ENCODE peak calls at places on chromosomes 1 and 21, in eight cellular contexts. P is GM23248, G is fibroblast of lung, L is spleen, W is neural progenitor cell, J is SJSA1, R is cardiac muscle cell, F is HCT116. X is an unnamed sample. For H3K4me1, the result is how much of the 10 kb centered on the place peaks cover.

GRCh38 chr1:30187413-30188023 is 535.9 kb downstream of the MATN1 start:
- DNase-seq in P (no peak), G (no peak), L (no peak), W (no peak), J (no peak), R (no peak), F (no peak), X (no peak)

GRCh38 chr1:14138135-14138506 is 438.1 kb downstream of the PRDM2 start:
- DNase-seq in P (peak), G (no peak), L (no peak), W (no peak), J (no peak), R (no peak), F (no peak), X (no peak)

GRCh38 chr1:37930246-37931142 is 16.4 kb downstream of the INPP5B start:
- DNase-seq in P (peak), G (no peak), L (no peak), W (no peak), J (no peak), R (peak), F (no peak), X (no peak)

GRCh38 chr1:21881250-21881649 is 55.9 kb downstream of the HSPG2 start:
- DNase-seq in P (no peak), G (no peak), L (no peak), W (no peak), J (no peak), R (no peak), F (no peak), X (no peak)

GRCh38 chr1:20082772-20083171 is 12.8 kb downstream of the PLA2G5 start:
- DNase-seq in P (no peak), G (no peak), L (no peak), W (no peak), J (no peak), R (no peak), F (no peak), X (no peak)

GRCh38 chr1:30635386-30635975 is 87.9 kb downstream of the MATN1 start:
- DNase-seq in P (no peak), G (no peak), L (no peak), W (no peak), J (no peak), R (no peak), F (no peak), X (no peak)

GRCh38 chr1:107153033-107153432 is 12.2 kb downstream of the NTNG1 start:
- DNase-seq in P (no peak), G (no peak), L (no peak), W (no peak), J (no peak), R (no peak), F (no peak), X (no peak)

GRCh38 chr1:158329807-158330206 is 1.5 kb downstream of the CD1B start:
- DNase-seq in P (peak), G (no peak), L (no peak), W (peak), J (no peak), R (peak), F (no peak), X (no peak)

GRCh38 chr1:26994772-26995625 is 1.5 kb downstream of the TRNP1 start:
- DNase-seq in P (peak), G (no peak), L (no peak), W (no peak), J (no peak), R (no peak), F (no peak), X (no peak)

GRCh38 chr1:202283379-202283844 is 58.3 kb downstream of the UBE2T start:
- DNase-seq in P (peak), G (peak), L (peak), W (no peak), J (peak), R (peak), F (peak), X (peak)

GRCh38 chr1:227766653-227767277 is 31.5 kb downstream of the SNAP47 start:
- DNase-seq in P (no peak), G (no peak), L (peak), W (no peak), J (no peak), R (no peak), F (no peak), X (no peak)

GRCh38 chr1:27831568-27832410 is 1.2 kb downstream of the PPP1R8 start:
- DNase-seq in P (peak), G (no peak), L (no peak), W (peak), J (no peak), R (peak), F (peak), X (no peak)

GRCh38 chr1:2098301-2098698 is 48.1 kb downstream of the PRKCZ start:
- DNase-seq in P (no peak), G (no peak), L (no peak), W (no peak), J (no peak), R (no peak), F (no peak), X (no peak)

GRCh38 chr1:159868766-159869165 is 6.3 kb upstream of the VSIG8 start:
- DNase-seq in P (no peak), G (no peak), L (no peak), W (no peak), J (no peak), R (no peak), F (no peak), X (no peak)

GRCh38 chr21:37225440-37225839 is 41.7 kb downstream of the VPS26C start:
- DNase-seq in P (no peak), G (no peak), L (no peak), W (no peak), J (no peak), R (no peak), F (no peak), X (no peak)

GRCh38 chr1:64251971-64252370 is 48.5 kb downstream of the UBE2U start:
- DNase-seq in P (peak), G (no peak), L (no peak), W (peak), J (no peak), R (no peak), F (no peak), X (no peak)

GRCh38 chr1:11337536-11338350 is 64.7 kb downstream of the UBIAD1 start:
- DNase-seq in P (peak), G (peak), L (peak), W (peak), J (peak), R (peak), F (peak), X (peak)

GRCh38 chr1:205042911-205043806 is at the start of gene CNTN2:
- DNase-seq in P (peak), G (no peak), L (no peak), W (peak), J (no peak), R (no peak), F (no peak), X (peak)

GRCh38 chr21:43005635-43006034 is 31.3 kb downstream of the PKNOX1 start:
- DNase-seq in P (no peak), G (no peak), L (peak), W (no peak), J (no peak), R (no peak), F (no peak), X (no peak)

GRCh38 chr21:42081931-42082381 is 10.8 kb downstream of the UMODL1 start:
- DNase-seq in P (no peak), G (no peak), L (no peak), W (no peak), J (no peak), R (no peak), F (no peak), X (no peak)

GRCh38 chr1:160460683-160461287 is 60.4 kb downstream of the VANGL2 start:
- DNase-seq in P (no peak), G (no peak), L (no peak), W (no peak), J (peak), R (no peak), F (no peak), X (no peak)

GRCh38 chr1:46363121-46363520 is 22.5 kb downstream of the NSUN4 start:
- DNase-seq in P (no peak), G (no peak), L (no peak), W (peak), J (no peak), R (no peak), F (no peak), X (no peak)

GRCh38 chr1:220786337-220787068 is at the start of gene MTARC1:
- DNase-seq in P (peak), G (peak), L (peak), W (peak), J (no peak), R (peak), F (no peak), X (peak)

GRCh38 chr1:184911103-184911502 is 63.2 kb downstream of the NIBAN1 start:
- DNase-seq in P (peak), G (peak), L (no peak), W (no peak), J (no peak), R (peak), F (no peak), X (no peak)

GRCh38 chr1:44553127-44553758 is 121.0 kb downstream of the TMEM53 start:
- DNase-seq in P (peak), G (no peak), L (no peak), W (no peak), J (no peak), R (no peak), F (peak), X (no peak)

GRCh38 chr1:30692948-30693301 is 30.5 kb downstream of the MATN1 start:
- DNase-seq in P (no peak), G (no peak), L (no peak), W (no peak), J (no peak), R (no peak), F (no peak), X (no peak)

GRCh38 chr1:89546082-89546889 is 21.7 kb downstream of the LRRC8B start:
- DNase-seq in P (peak), G (no peak), L (no peak), W (no peak), J (peak), R (peak), F (no peak), X (no peak)
- H3K4me1 ChIP-seq in P (under half), G (under half), L (under half), W (under half), J (under half), R (under half), F (under half), X (under half)

GRCh38 chr1:18922848-18923475 is 20.6 kb upstream of the ALDH4A1 start:
- DNase-seq in P (no peak), G (no peak), L (no peak), W (no peak), J (no peak), R (no peak), F (no peak), X (peak)
- H3K27ac ChIP-seq in P (peak), G (peak), L (peak), W (no peak), J (peak), R (peak), F (peak), X (peak)

DNA sequence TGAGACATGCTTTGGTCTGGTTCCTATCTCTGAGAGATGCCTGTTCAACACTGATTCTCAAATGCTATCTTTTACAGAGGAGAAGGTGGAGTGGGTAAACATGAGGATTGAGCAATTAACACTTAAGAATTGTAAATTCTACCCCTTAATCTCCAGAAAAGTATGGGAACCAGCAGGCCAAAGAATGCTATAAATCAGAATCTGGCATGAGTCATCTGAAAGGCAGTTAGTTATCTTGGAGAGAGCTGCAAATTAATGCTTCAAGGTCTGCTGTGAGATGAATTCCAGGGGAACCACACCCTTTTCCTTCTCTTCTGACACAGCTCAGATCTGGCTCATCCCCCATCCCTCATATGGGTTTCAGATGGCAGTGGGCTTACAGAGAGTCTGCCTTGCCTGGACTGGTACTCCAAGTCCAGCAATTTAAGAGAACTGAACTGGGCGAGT is 5.2 kb downstream of the S100A10 start:
- DNase-seq in P (peak), G (peak), L (no peak), W (no peak), J (peak), R (peak), F (peak), X (peak)
- H3K4me3 ChIP-seq in P (peak), G (peak), L (no peak), W (no peak), J (no peak), R (no peak), F (peak), X (no peak)

GRCh38 chr1:154186177-154186576 is 5.7 kb downstream of the TPM3 start:
- DNase-seq in P (peak), G (peak), L (no peak), W (peak), J (no peak), R (peak), F (peak), X (peak)

GRCh38 chr1:154182342-154183044 is 9.4 kb downstream of the TPM3 start:
- DNase-seq in P (peak), G (peak), L (peak), W (peak), J (peak), R (peak), F (peak), X (peak)

GRCh38 chr1:154179951-154180687 is 11.8 kb downstream of the TPM3 start:
- DNase-seq in P (no peak), G (no peak), L (peak), W (peak), J (no peak), R (no peak), F (no peak), X (no peak)

GRCh38 chr1:154181944-154182341 is 10.0 kb downstream of the TPM3 start:
- DNase-seq in P (no peak), G (no peak), L (no peak), W (no peak), J (no peak), R (no peak), F (no peak), X (no peak)

GRCh38 chr1:154183045-154183968 is 8.6 kb downstream of the TPM3 start:
- DNase-seq in P (peak), G (peak), L (peak), W (peak), J (peak), R (peak), F (peak), X (peak)
- H3K4me1 ChIP-seq in P (under half), G (under half), L (under half), W (under half), J (under half), R (under half), F (under half), X (under half)

GRCh38 chr1:181659348-181659957 is 176.1 kb downstream of the CACNA1E start:
- DNase-seq in P (no peak), G (no peak), L (no peak), W (no peak), J (no peak), R (no peak), F (no peak), X (no peak)

GRCh38 chr1:181660621-181661020 is 177.3 kb downstream of the CACNA1E start:
- DNase-seq in P (peak), G (no peak), L (no peak), W (no peak), J (no peak), R (no peak), F (no peak), X (no peak)

GRCh38 chr1:181661569-181661968 is 178.3 kb downstream of the CACNA1E start:
- DNase-seq in P (no peak), G (no peak), L (no peak), W (no peak), J (no peak), R (no peak), F (no peak), X (no peak)

GRCh38 chr1:181655756-181656155 is 172.4 kb downstream of the CACNA1E start:
- DNase-seq in P (peak), G (peak), L (no peak), W (no peak), J (no peak), R (no peak), F (no peak), X (peak)

DNA sequence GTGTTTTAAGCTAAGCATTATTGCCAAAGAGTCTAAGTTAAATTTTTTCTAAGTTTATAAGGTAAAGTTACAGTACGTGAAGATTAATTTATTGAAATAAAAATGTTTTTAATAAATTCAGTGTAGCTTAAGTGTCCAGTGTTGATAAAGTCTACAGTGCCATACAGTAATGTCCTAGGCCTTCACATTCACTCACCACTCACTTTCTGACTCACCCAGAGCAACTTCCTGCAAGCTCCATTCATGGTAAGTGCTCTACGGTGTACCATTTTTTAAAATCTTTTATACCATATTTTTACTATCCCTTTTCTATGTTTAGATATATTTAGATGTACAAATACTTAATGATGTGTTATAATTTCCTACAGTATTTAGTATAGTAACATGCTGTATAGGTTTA is 173.2 kb downstream of the CACNA1E start:
- DNase-seq in P (peak), G (peak), L (no peak), W (no peak), J (no peak), R (no peak), F (no peak), X (no peak)
- H3K27ac ChIP-seq in P (no peak), G (no peak), L (no peak), W (no peak), J (no peak), R (no peak), F (no peak), X (no peak)

GRCh38 chr1:114833421-114833820 is 21.2 kb upstream of the SYCP1 start:
- DNase-seq in P (peak), G (no peak), L (no peak), W (no peak), J (no peak), R (no peak), F (no peak), X (no peak)
- H3K4me3 ChIP-seq in P (no peak), G (no peak), L (no peak), W (no peak), J (no peak), R (no peak), F (no peak), X (no peak)

DNA sequence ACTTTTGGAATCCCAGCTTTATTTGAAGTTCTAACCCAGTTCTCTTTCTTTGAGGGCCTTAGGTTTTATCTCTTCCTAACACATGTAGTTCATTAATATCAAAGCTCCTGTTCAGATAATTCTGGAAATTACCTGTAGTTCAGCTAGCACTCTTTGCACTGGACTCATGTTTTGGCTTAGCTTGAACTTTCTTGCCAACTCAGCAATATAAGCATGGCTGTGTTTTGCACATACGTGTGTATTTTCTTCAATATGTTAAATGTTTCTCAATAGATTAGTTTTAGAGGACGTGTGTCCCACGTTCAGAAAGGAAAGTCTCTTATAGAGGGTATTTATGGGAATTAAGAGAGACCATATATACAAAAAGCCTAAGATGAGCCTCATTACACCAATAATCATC is 271.8 kb upstream of the USP25 start:
- DNase-seq in P (no peak), G (no peak), L (no peak), W (no peak), J (no peak), R (no peak), F (no peak), X (no peak)
- H3K4me1 ChIP-seq in P (under half), G (under half), L (under half), W (under half), J (under half), R (under half), F (under half), X (under half)

DNA sequence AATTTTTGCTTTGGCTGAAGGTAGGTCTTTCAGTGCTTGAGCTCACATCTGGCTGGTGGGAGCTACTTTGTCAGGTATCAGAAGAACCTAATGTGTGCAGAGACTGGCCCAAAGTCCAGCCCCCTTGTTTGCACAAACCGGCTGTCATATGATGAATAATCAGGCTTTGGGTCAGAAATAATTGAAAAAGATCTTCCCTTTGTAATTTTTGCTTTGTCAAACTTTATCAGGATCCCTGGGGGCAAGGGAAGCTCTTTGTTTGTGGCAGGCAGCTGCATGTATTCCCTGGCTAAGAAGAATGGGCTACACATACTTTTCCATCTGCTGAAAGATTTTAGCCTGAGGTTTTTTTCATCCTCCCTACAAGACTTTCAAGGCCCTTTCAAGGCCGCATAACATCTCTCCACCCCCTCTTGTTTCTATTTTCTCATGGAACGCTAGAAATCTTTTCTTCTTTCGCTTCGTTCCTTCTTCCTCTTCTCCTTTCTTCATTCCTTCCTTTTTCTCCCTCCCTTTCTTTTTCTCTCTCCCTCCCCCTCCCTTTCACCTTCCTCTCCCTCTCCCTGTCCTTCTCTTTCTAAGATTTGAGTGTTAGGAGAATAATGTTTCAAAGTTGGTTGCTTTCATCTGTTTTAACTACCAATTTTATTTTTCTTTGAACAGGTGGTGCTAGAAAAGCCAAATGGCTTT is 25.5 kb downstream of the TUFT1 start:
- DNase-seq in P (no peak), G (no peak), L (no peak), W (no peak), J (no peak), R (no peak), F (no peak), X (no peak)
- H3K27ac ChIP-seq in P (no peak), G (no peak), L (no peak), W (no peak), J (no peak), R (no peak), F (no peak), X (no peak)

X was measured in SJCRH30.